ENCODE peak calls at places on chromosomes 11 and 22, in five cellular contexts. S is GM04503; C is activated T-cell treated with anti-CD3 and anti-CD28 coated beads, Interleukin-2, amount 50 U/mL, for 48 hours; J is left cardiac atrium; A is activated naive CD8-positive, alpha-beta T cell treated with anti-CD3 and anti-CD28 coated beads for 36 hours. I is an unnamed sample.

GRCh38 chr11:33724644-33725035 is 11.6 kb downstream of the CD59 start:
- DNase-seq in S (no peak), C (no peak), J (peak), A (no peak), I (no peak)

GRCh38 chr22:19701420-19702145 is 12.7 kb upstream of the SEPTIN5 start:
- DNase-seq in S (no peak), C (no peak), J (no peak), A (no peak), I (no peak)

GRCh38 chr11:15816996-15817395 is 539.4 kb downstream of the SOX6 start:
- DNase-seq in S (no peak), C (no peak), J (no peak), A (no peak), I (no peak)

GRCh38 chr11:47213985-47214564 is 699 bp upstream of the DDB2 start:
- DNase-seq in S (peak), C (peak), J (peak), A (peak), I (peak)

GRCh38 chr11:64055077-64055476 is 19.3 kb downstream of the FLRT1 start:
- DNase-seq in S (no peak), C (no peak), J (peak), A (no peak), I (no peak)

GRCh38 chr11:115720537-115721308 is 216.5 kb upstream of the CADM1 start:
- DNase-seq in S (no peak), C (no peak), J (no peak), A (no peak), I (no peak)

GRCh38 chr11:132226522-132226921 is 856.1 kb downstream of the NTM start:
- DNase-seq in S (no peak), C (no peak), J (no peak), A (no peak), I (no peak)

GRCh38 chr11:71395774-71396173 is 52.4 kb downstream of the DHCR7 start:
- DNase-seq in S (no peak), C (no peak), J (no peak), A (no peak), I (no peak)

GRCh38 chr11:70713988-70714665 is 315.8 kb downstream of the CTTN start:
- DNase-seq in S (no peak), C (no peak), J (no peak), A (no peak), I (no peak)

GRCh38 chr11:122309262-122309925 is 193.4 kb upstream of the BLID start:
- DNase-seq in S (no peak), C (no peak), J (peak), A (no peak), I (no peak)

I was measured in activated CD8-positive, alpha-beta memory T cell treated with anti-CD3 and anti-CD28 coated beads for 24 hours.